ENCODE peak calls at places on chromosome 20, in six cellular contexts. J is activated T-helper 1 cell treated with anti-CD3 and anti-CD28 coated beads, Interleukin-2, amount 50 U/mL, for 16 hours; F is NCI-H748 treated with DMSO at 0.1 percent for 48 hours; W is adrenal gland; Z is skeletal muscle cell; O is iris pigment epithelial cell. N is an unnamed sample.

GRCh38 chr20:49561256-49561655 is 6.7 kb downstream of the PTGIS start:
- DNase-seq in F (no peak), J (no peak), Z (no peak), O (no peak), W (no peak), N (no peak)

GRCh38 chr20:46129955-46130481 is 11.9 kb downstream of the CD40 start:
- DNase-seq in J (no peak), W (no peak), F (no peak), O (no peak), Z (no peak), N (peak; percentile 36)

GRCh38 chr20:52425253-52425652 is 233.7 kb upstream of the ZFP64 start:
- DNase-seq in J (no peak), F (no peak), W (no peak), O (peak; percentile 31), Z (no peak), N (peak; percentile 81)

GRCh38 chr20:60008130-60008808 is 50.0 kb downstream of the CDH26 start:
- DNase-seq in W (no peak), O (no peak), F (no peak), J (no peak), Z (no peak), N (no peak)

GRCh38 chr20:15564981-15565380 is 1008.3 kb downstream of the KIF16B start:
- DNase-seq in Z (no peak), O (no peak), F (no peak), W (no peak), J (no peak), N (no peak)

GRCh38 chr20:11229772-11230171 is 556.0 kb upstream of the JAG1 start:
- DNase-seq in O (peak; percentile 96), J (no peak), W (peak; percentile 46), F (no peak), Z (peak; percentile 95), N (peak; percentile 85)

GRCh38 chr20:14712302-14712739 is 374.9 kb upstream of the FLRT3 start:
- DNase-seq in W (no peak), F (no peak), Z (peak; percentile 39), O (peak; percentile 82), J (no peak), N (peak; percentile 98)

GRCh38 chr20:35883778-35884540 is 70.3 kb downstream of the SCAND1 start:
- DNase-seq in W (peak; percentile 80), J (peak; percentile 29), Z (peak; percentile 99), O (peak; percentile 100), F (no peak), N (peak; percentile 100)

GRCh38 chr20:53751394-53752368 is 158.0 kb upstream of the ZNF217 start:
- DNase-seq in J (no peak), W (no peak), O (no peak), F (no peak), Z (no peak), N (no peak)

GRCh38 chr20:20373046-20373706 is 5.3 kb downstream of the INSM1 start:
- DNase-seq in F (peak; percentile 71), W (no peak), J (no peak), O (no peak), Z (peak; percentile 49), N (no peak)

GRCh38 chr20:10448270-10449156 is 13.4 kb downstream of the SLX4IP start:
- DNase-seq in F (no peak), J (no peak), Z (no peak), O (peak; percentile 66), W (no peak), N (peak; percentile 47)

GRCh38 chr20:415820-416322 is 7.8 kb downstream of the RBCK1 start:
- DNase-seq in F (no peak), W (peak; percentile 91), Z (no peak), O (no peak), J (no peak), N (peak; percentile 35)

GRCh38 chr20:35292504-35293285 is 470 bp upstream of the FAM83C start:
- DNase-seq in J (no peak), Z (no peak), F (no peak), O (no peak), W (no peak), N (no peak)

N was measured in amniotic epithelial cell.